ENCODE peak calls at places on chromosomes 12 and 14, in five cellular contexts. P is GM12878, R is SK-N-SH, U is HepG2, N is GM12892. Z is an unnamed sample.

GRCh38 chr12:6332459-6332858 is 9.4 kb downstream of the TNFRSF1A start:
- DNase-seq in P (no peak), U (no peak), N (no peak), R (no peak), Z (no peak)

GRCh38 chr12:10190558-10191388 is 11.9 kb downstream of the TMEM52B start:
- DNase-seq in U (peak; percentile 40), N (peak; percentile 50), R (peak; percentile 60), P (no peak), Z (peak; percentile 47)

GRCh38 chr12:106480259-106480658 is 102.5 kb upstream of the RFX4 start:
- DNase-seq in R (no peak), U (no peak), N (no peak), P (no peak), Z (no peak)

GRCh38 chr12:45200497-45201043 is 15.3 kb upstream of the ANO6 start:
- DNase-seq in R (no peak), U (peak; percentile 48), N (no peak), P (no peak), Z (no peak)

GRCh38 chr14:32564591-32564990 is 235.5 kb downstream of the AKAP6 start:
- DNase-seq in P (no peak), U (no peak), N (no peak), R (no peak), Z (no peak)

GRCh38 chr12:12428961-12429657 is 72.2 kb downstream of the BORCS5 start:
- DNase-seq in N (no peak), U (no peak), P (no peak), R (no peak), Z (no peak)

GRCh38 chr12:80580254-80580653 is 127.2 kb upstream of the MYF6 start:
- DNase-seq in N (no peak), U (no peak), R (peak; percentile 1), P (no peak), Z (no peak)

GRCh38 chr12:10967409-10967808 is 19.3 kb downstream of the TAS2R50 start:
- DNase-seq in R (peak; percentile 23), P (no peak), N (no peak), U (no peak), Z (no peak)

GRCh38 chr14:65487783-65488578 is 75.5 kb downstream of the FUT8 start:
- DNase-seq in U (no peak), R (no peak), N (no peak), P (no peak), Z (no peak)

GRCh38 chr14:104677506-104678332 is 11.7 kb upstream of the INF2 start:
- DNase-seq in U (no peak), N (no peak), R (no peak), P (no peak), Z (no peak)

GRCh38 chr12:32061033-32061432 is 45.6 kb upstream of the BICD1 start:
- DNase-seq in N (no peak), U (no peak), P (no peak), R (no peak), Z (no peak)

GRCh38 chr12:81257952-81258551 is 180.2 kb downstream of the ACSS3 start:
- DNase-seq in N (no peak), R (peak; percentile 10), U (peak; percentile 34), P (no peak), Z (no peak)

GRCh38 chr14:25759251-25759650 is 709.3 kb upstream of the STXBP6 start:
- DNase-seq in U (no peak), R (no peak), P (no peak), N (no peak), Z (no peak)

GRCh38 chr14:61812347-61813100 is 50.3 kb downstream of the SNAPC1 start:
- DNase-seq in R (peak; percentile 87), P (no peak), U (no peak), N (no peak), Z (peak; percentile 46)

GRCh38 chr14:62743569-62743968 is 301.7 kb downstream of the KCNH5 start:
- DNase-seq in U (no peak), N (no peak), P (no peak), R (no peak), Z (no peak)

GRCh38 chr12:131905081-131905639 is 10.7 kb downstream of the ULK1 start:
- DNase-seq in U (no peak), N (no peak), P (no peak), R (no peak), Z (no peak)

GRCh38 chr12:46389130-46389616 is 16.6 kb upstream of the SLC38A2 start:
- DNase-seq in U (no peak), P (no peak), R (no peak), N (no peak), Z (no peak)

GRCh38 chr12:46390881-46391280 is 18.3 kb upstream of the SLC38A2 start:
- DNase-seq in R (no peak), N (no peak), P (no peak), U (peak; percentile 57), Z (no peak)

GRCh38 chr12:46390304-46390703 is 17.7 kb upstream of the SLC38A2 start:
- DNase-seq in R (no peak), N (no peak), P (no peak), U (peak; percentile 46), Z (no peak)

GRCh38 chr12:46388427-46388992 is 15.9 kb upstream of the SLC38A2 start:
- DNase-seq in P (peak; percentile 75), R (no peak), U (no peak), N (no peak), Z (no peak)

DNA sequence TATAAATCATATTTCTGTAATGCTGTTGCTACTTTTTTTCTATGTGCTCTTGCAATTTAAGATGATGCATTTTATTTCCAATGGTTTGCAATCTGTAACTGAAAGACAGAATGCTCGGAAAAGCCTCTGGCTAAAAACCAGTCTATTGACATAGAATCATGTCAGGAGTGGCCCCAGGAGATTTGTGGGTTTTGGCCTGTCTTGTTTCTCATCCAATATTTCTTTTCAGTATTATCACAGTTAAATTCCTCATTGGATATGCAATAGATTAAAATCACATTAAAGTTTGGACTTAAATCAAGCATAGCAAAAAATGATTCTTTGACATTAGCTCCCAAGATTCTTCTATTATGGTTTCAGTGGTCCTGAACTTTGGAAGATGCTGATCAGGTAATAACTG is 19.1 kb upstream of the SLC38A2 start:
- DNase-seq in R (no peak), U (no peak), N (no peak), P (no peak), Z (no peak)
- TF ChIP-seq TAF1 in R (no peak), U (no peak), N (no peak), P (no peak), Z (no peak)

GRCh38 chr12:75480469-75480949 is at the start of gene GLIPR1:
- DNase-seq in P (peak; percentile 72), R (peak; percentile 2), N (peak; percentile 25), U (peak; percentile 45), Z (peak; percentile 20)
- TF ChIP-seq POLR2AphosphoS5 in P (peak; percentile 97), R (peak; percentile 91), N (peak; percentile 97), U (no peak), Z (peak; percentile 97)

GRCh38 chr12:3456809-3457208 is 34.2 kb upstream of the PRMT8 start:
- DNase-seq in R (peak; percentile 30), U (peak; percentile 5), P (no peak), N (no peak), Z (no peak)
- TF ChIP-seq TAF1 in R (no peak), U (no peak), P (no peak), N (no peak), Z (no peak)

GRCh38 chr14:90758028-90758889 is 58.0 kb downstream of the TTC7B start:
- DNase-seq in U (peak; percentile 79), N (peak; percentile 93), R (peak; percentile 100), P (peak; percentile 62), Z (peak; percentile 94)
- TF ChIP-seq POLR2AphosphoS5 in U (peak; percentile 46), N (no peak), R (no peak), P (peak; percentile 56), Z (no peak)

DNA sequence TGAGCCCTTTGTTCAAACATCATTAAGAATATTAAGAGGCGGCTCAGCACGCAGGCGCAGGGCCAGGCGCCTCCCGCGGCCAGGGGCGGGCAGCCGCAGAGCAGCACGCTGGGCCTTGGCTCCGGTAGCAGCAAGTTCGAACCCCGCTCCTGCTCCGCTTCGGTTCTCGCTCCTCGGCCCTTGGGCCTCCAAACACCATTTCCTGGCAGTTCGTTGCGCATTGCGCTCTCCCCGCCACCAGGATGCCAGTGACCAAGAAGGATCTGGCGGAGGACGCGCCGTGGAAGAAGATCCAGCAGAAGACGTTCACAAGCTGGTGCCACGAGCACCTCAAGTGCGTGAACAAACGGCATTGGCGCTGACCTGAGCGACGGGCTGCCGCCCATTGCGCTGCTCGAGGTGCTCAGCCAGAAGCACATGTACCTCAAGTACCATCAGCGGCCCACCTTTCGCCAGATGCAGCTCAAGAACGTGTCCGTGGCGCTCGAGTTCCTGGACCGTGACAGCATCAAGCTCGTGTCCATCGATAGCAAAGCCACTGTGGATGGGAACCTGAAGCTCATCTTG is 6.9 kb upstream of the ACVRL1 start:
- DNase-seq in U (no peak), P (no peak), N (no peak), R (no peak), Z (no peak)
- TF ChIP-seq TAF1 in U (no peak), P (no peak), N (no peak), R (no peak), Z (no peak)

GRCh38 chr12:2536724-2537123 is 258.0 kb upstream of the FKBP4 start:
- DNase-seq in R (no peak), U (no peak), N (no peak), P (no peak), Z (no peak)
- TF ChIP-seq POLR2AphosphoS5 in R (no peak), U (no peak), N (no peak), P (no peak), Z (no peak)

GRCh38 chr12:95412826-95413311 is 61.1 kb upstream of the METAP2 start:
- DNase-seq in P (no peak), R (no peak), U (no peak), N (no peak), Z (no peak)
- TF ChIP-seq TAF1 in P (no peak), R (no peak), U (no peak), N (no peak), Z (no peak)